ENCODE peak calls at places on chromosomes 1 and 21, in seven cellular contexts. Z is pancreas, J is MV-4-11, V is uterus, U is KBM-7, R is GM03348, A is mammary epithelial cell. K is an unnamed sample.

GRCh38 chr1:237713886-237714285 is 176.8 kb downstream of the ZP4 start:
- DNase-seq in R (no peak), V (no peak), A (no peak), U (no peak), Z (no peak), J (no peak), K (no peak)

GRCh38 chr1:111679541-111679940 is 59.7 kb downstream of the INKA2 start:
- DNase-seq in V (no peak), J (no peak), A (no peak), R (no peak), U (no peak), Z (no peak), K (no peak)

GRCh38 chr1:35481229-35481628 is 76.0 kb downstream of the KIAA0319L start:
- DNase-seq in A (no peak), V (no peak), J (no peak), R (no peak), U (no peak), Z (no peak), K (no peak)

GRCh38 chr1:48681476-48682305 is 95.0 kb downstream of the BEND5 start:
- DNase-seq in U (no peak), V (peak; percentile 34), Z (no peak), R (no peak), J (no peak), A (no peak), K (no peak)

GRCh38 chr1:206832352-206832751 is 33.1 kb upstream of the IL20 start:
- DNase-seq in J (no peak), A (no peak), U (no peak), R (no peak), V (no peak), Z (no peak), K (no peak)

GRCh38 chr1:240122639-240123604 is 31.2 kb downstream of the FMN2 start:
- DNase-seq in A (no peak), R (no peak), Z (no peak), U (no peak), J (no peak), V (no peak), K (no peak)

GRCh38 chr21:44846201-44846484 is 27.3 kb downstream of the PTTG1IP start:
- DNase-seq in Z (no peak), R (no peak), V (no peak), U (no peak), A (no peak), J (no peak), K (no peak)

GRCh38 chr1:184393924-184394323 is 7.1 kb downstream of the C1orf21 start:
- DNase-seq in Z (no peak), R (peak; percentile 24), J (no peak), V (no peak), A (no peak), U (no peak), K (no peak)

GRCh38 chr21:25359724-25360123 is 247.6 kb downstream of the MRPL39 start:
- DNase-seq in R (no peak), J (no peak), V (no peak), U (no peak), Z (no peak), A (no peak), K (no peak)

GRCh38 chr1:92419642-92420041 is 67.1 kb downstream of the GFI1 start:
- DNase-seq in J (no peak), A (no peak), R (no peak), Z (no peak), U (peak; percentile 43), V (no peak), K (no peak)